ENCODE peak calls at places on chromosomes 1 and 21, in nine cellular contexts. G is HCT116, J is prostate gland, T is spleen, D is K562, E is tibial nerve, A is heart left ventricle, W is esophagus muscularis mucosa, B is stomach. L is an unnamed sample. For H3K36me3 and H3K9me3, the result is how much of the 10 kb centered on the place peaks cover.

GRCh38 chr1:226655251-226656163 is 83.6 kb downstream of the ITPKB start:
- DNase-seq in G (no peak), J (no peak), T (peak), D (no peak), E (no peak), A (peak), W (no peak), B (no peak), L (no peak)

GRCh38 chr1:223189903-223190724 is 47.1 kb upstream of the TLR5 start:
- DNase-seq in G (peak), J (no peak), T (no peak), D (no peak), E (no peak), A (no peak), W (no peak), B (no peak), L (no peak)

GRCh38 chr1:99247199-99247598 is 17.1 kb upstream of the PLPPR4 start:
- DNase-seq in G (no peak), J (no peak), T (no peak), D (no peak), E (no peak), A (no peak), W (no peak), B (no peak), L (no peak)

GRCh38 chr1:205977348-205978014 is 25.7 kb downstream of the RAB7B start:
- DNase-seq in G (peak), J (peak), T (peak), D (peak), E (peak), A (peak), W (no peak), B (peak), L (no peak)

GRCh38 chr1:232305020-232305419 is 324.9 kb downstream of the SIPA1L2 start:
- DNase-seq in G (no peak), J (no peak), T (no peak), D (no peak), E (no peak), A (no peak), W (no peak), B (no peak), L (no peak)

GRCh38 chr1:1120866-1121563 is 5.1 kb upstream of the C1orf159 start:
- DNase-seq in G (no peak), J (no peak), T (peak), D (no peak), E (no peak), A (peak), W (no peak), B (no peak), L (no peak)

GRCh38 chr1:206797534-206798383 is 25.5 kb upstream of the IL10 start:
- DNase-seq in G (no peak), J (no peak), T (peak), D (peak), E (no peak), A (no peak), W (no peak), B (no peak), L (no peak)

GRCh38 chr1:54421101-54421504 is 14.9 kb upstream of the SSBP3 start:
- DNase-seq in G (peak), J (no peak), T (peak), D (peak), E (no peak), A (no peak), W (no peak), B (no peak), L (no peak)

GRCh38 chr21:45131537-45131999 is 57.2 kb downstream of the ADARB1 start:
- DNase-seq in G (no peak), J (no peak), T (no peak), D (no peak), E (no peak), A (no peak), W (no peak), B (no peak), L (no peak)

GRCh38 chr21:45127937-45128336 is 53.6 kb downstream of the ADARB1 start:
- DNase-seq in G (no peak), J (no peak), T (no peak), D (no peak), E (no peak), A (no peak), W (no peak), B (no peak), L (no peak)

GRCh38 chr21:45128613-45129226 is 54.3 kb downstream of the ADARB1 start:
- DNase-seq in G (peak), J (peak), T (peak), D (no peak), E (peak), A (peak), W (no peak), B (peak), L (no peak)

GRCh38 chr21:45129231-45129923 is 55.0 kb downstream of the ADARB1 start:
- DNase-seq in G (no peak), J (no peak), T (peak), D (peak), E (no peak), A (peak), W (no peak), B (no peak), L (no peak)

DNA sequence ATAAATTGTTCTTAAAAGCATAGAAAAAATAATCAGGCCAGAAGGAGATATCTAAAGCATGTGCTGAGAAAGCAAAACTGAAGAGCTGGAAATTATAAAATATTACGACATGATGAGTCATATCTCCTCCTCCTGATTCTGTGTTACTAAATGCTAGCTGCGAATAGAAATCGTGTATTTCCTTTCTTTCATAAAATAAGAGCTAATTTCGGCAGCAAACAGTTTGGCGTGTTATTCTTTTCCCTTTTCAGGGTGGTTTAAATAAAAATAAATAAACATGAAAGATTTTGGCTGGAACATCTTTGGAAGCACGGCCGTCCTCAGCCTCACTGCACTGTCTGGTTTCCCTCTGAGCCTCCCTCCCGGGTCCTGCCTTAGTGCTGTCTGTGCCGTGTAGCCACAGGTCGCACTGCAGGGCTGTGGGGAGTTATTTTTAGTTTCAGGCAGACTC is 56.0 kb downstream of the ADARB1 start:
- DNase-seq in G (no peak), J (no peak), T (no peak), D (no peak), E (no peak), A (no peak), W (no peak), B (no peak), L (no peak)
- TF ChIP-seq POLR2A in G (no peak), J (no peak), T (no peak), D (no peak), E (no peak), A (no peak), W (no peak), B (no peak), L (no peak)

GRCh38 chr1:21851430-21852250 is 39.6 kb downstream of the LDLRAD2 start:
- DNase-seq in G (no peak), J (no peak), T (no peak), D (no peak), E (no peak), A (no peak), W (no peak), B (no peak), L (no peak)
- H3K36me3 ChIP-seq in G (under half), J (under half), T (half or more), D (half or more), E (under half), A (half or more), W (half or more), B (half or more), L (half or more)

GRCh38 chr21:14071902-14072734 is 138.6 kb downstream of the LIPI start:
- DNase-seq in G (no peak), J (no peak), T (no peak), D (no peak), E (no peak), A (no peak), W (no peak), B (peak), L (no peak)
- H3K9me3 ChIP-seq in G (under half), J (under half), T (under half), D (under half), E (under half), A (under half), W (under half), B (under half), L (under half)

DNA sequence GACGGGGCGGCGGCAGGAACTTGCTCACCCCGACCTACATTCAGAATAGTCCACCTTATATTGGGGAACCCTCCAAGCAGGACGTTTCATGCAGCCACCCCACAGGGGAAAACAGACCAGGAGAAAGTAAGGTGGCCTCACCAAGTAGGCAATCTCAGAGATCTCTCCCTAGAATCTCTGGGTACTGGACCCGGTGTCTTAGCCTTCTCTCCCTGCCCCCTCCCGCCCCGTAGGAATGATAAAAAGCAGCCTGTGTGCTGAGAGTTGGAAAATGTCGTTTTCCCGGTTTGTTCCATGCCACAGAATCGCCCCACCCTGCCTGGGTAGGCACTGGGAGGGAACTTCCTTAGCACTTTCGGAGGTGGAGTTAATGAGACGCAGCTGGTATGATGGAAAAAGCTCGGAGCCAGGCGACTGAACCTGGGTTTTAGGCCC is 789 bp upstream of the PTPN14 start:
- DNase-seq in G (peak), J (peak), T (no peak), D (no peak), E (peak), A (peak), W (peak), B (peak), L (no peak)
- TF ChIP-seq POLR2A in G (peak), J (no peak), T (no peak), D (no peak), E (no peak), A (no peak), W (no peak), B (no peak), L (peak)

L was measured in esophagus squamous epithelium.